ENCODE peak calls at places on chromosomes 13 and 19, in ten cellular contexts. One of them, this sample, is unnamed.

GRCh38 chr19:2607712-2608601 is 94.5 kb downstream of the GNG7 start:
- DNase-seq in RPMI8226: peak; percentile 95
- DNase-seq in GM03348: no peak
- DNase-seq in LoVo: no peak
- DNase-seq in activated CD4-positive, alpha-beta T cell treated with anti-CD3 and anti-CD28 coated beads, Interleukin-2, amount 50 U/mL, for 1 hour: peak; percentile 72
- DNase-seq in lower lobe of right lung: peak; percentile 50
- DNase-seq in COR-L47: no peak
- DNase-seq in CD4-positive, alpha-beta T cell: peak; percentile 65
- DNase-seq in body of pancreas: no peak
- DNase-seq in effector CD4-positive, alpha-beta T cell: peak; percentile 76
- DNase-seq in this sample: no peak

GRCh38 chr13:54640719-54641118 is 1612.1 kb downstream of the OLFM4 start:
- DNase-seq in effector CD4-positive, alpha-beta T cell: no peak
- DNase-seq in CD4-positive, alpha-beta T cell: no peak
- DNase-seq in body of pancreas: no peak
- DNase-seq in GM03348: no peak
- DNase-seq in COR-L47: no peak
- DNase-seq in lower lobe of right lung: no peak
- DNase-seq in LoVo: no peak
- DNase-seq in RPMI8226: no peak
- DNase-seq in activated CD4-positive, alpha-beta T cell treated with anti-CD3 and anti-CD28 coated beads, Interleukin-2, amount 50 U/mL, for 1 hour: no peak
- DNase-seq in this sample: no peak

GRCh38 chr19:15463865-15464371 is 426 bp downstream of the RASAL3 start:
- DNase-seq in body of pancreas: no peak
- DNase-seq in activated CD4-positive, alpha-beta T cell treated with anti-CD3 and anti-CD28 coated beads, Interleukin-2, amount 50 U/mL, for 1 hour: peak; percentile 76
- DNase-seq in GM03348: no peak
- DNase-seq in CD4-positive, alpha-beta T cell: peak; percentile 75
- DNase-seq in LoVo: no peak
- DNase-seq in RPMI8226: peak; percentile 74
- DNase-seq in lower lobe of right lung: peak; percentile 64
- DNase-seq in effector CD4-positive, alpha-beta T cell: peak; percentile 75
- DNase-seq in COR-L47: no peak
- DNase-seq in this sample: no peak

GRCh38 chr13:84126671-84127171 is 244.4 kb upstream of the SLITRK1 start:
- DNase-seq in COR-L47: peak; percentile 65
- DNase-seq in CD4-positive, alpha-beta T cell: no peak
- DNase-seq in lower lobe of right lung: no peak
- DNase-seq in effector CD4-positive, alpha-beta T cell: no peak
- DNase-seq in LoVo: no peak
- DNase-seq in GM03348: no peak
- DNase-seq in RPMI8226: peak; percentile 82
- DNase-seq in body of pancreas: no peak
- DNase-seq in activated CD4-positive, alpha-beta T cell treated with anti-CD3 and anti-CD28 coated beads, Interleukin-2, amount 50 U/mL, for 1 hour: no peak
- DNase-seq in this sample: no peak

GRCh38 chr19:55640043-55640576 is 692 bp upstream of the ZNF580 start:
- DNase-seq in body of pancreas: peak; percentile 60
- DNase-seq in COR-L47: peak; percentile 59
- DNase-seq in activated CD4-positive, alpha-beta T cell treated with anti-CD3 and anti-CD28 coated beads, Interleukin-2, amount 50 U/mL, for 1 hour: peak; percentile 77
- DNase-seq in RPMI8226: peak; percentile 96
- DNase-seq in lower lobe of right lung: peak; percentile 88
- DNase-seq in GM03348: peak; percentile 74
- DNase-seq in CD4-positive, alpha-beta T cell: peak; percentile 67
- DNase-seq in LoVo: no peak
- DNase-seq in effector CD4-positive, alpha-beta T cell: peak; percentile 62
- DNase-seq in this sample: no peak

GRCh38 chr13:98405107-98405571 is 171.8 kb downstream of the STK24 start:
- DNase-seq in lower lobe of right lung: no peak
- DNase-seq in CD4-positive, alpha-beta T cell: no peak
- DNase-seq in GM03348: peak; percentile 60
- DNase-seq in LoVo: no peak
- DNase-seq in body of pancreas: peak; percentile 41
- DNase-seq in COR-L47: peak; percentile 18
- DNase-seq in effector CD4-positive, alpha-beta T cell: no peak
- DNase-seq in activated CD4-positive, alpha-beta T cell treated with anti-CD3 and anti-CD28 coated beads, Interleukin-2, amount 50 U/mL, for 1 hour: no peak
- DNase-seq in RPMI8226: peak; percentile 8
- DNase-seq in this sample: no peak

GRCh38 chr19:46963093-46963734 is 56.4 kb upstream of the NPAS1 start:
- DNase-seq in COR-L47: no peak
- DNase-seq in GM03348: peak; percentile 81
- DNase-seq in CD4-positive, alpha-beta T cell: no peak
- DNase-seq in effector CD4-positive, alpha-beta T cell: no peak
- DNase-seq in lower lobe of right lung: no peak
- DNase-seq in activated CD4-positive, alpha-beta T cell treated with anti-CD3 and anti-CD28 coated beads, Interleukin-2, amount 50 U/mL, for 1 hour: no peak
- DNase-seq in body of pancreas: no peak
- DNase-seq in LoVo: no peak
- DNase-seq in RPMI8226: no peak
- DNase-seq in this sample: peak; percentile 96

GRCh38 chr13:111280666-111281577 is 39.5 kb upstream of the TEX29 start:
- DNase-seq in RPMI8226: no peak
- DNase-seq in body of pancreas: no peak
- DNase-seq in COR-L47: no peak
- DNase-seq in GM03348: no peak
- DNase-seq in CD4-positive, alpha-beta T cell: no peak
- DNase-seq in activated CD4-positive, alpha-beta T cell treated with anti-CD3 and anti-CD28 coated beads, Interleukin-2, amount 50 U/mL, for 1 hour: no peak
- DNase-seq in effector CD4-positive, alpha-beta T cell: no peak
- DNase-seq in lower lobe of right lung: no peak
- DNase-seq in LoVo: no peak
- DNase-seq in this sample: peak; percentile 0

GRCh38 chr13:100305398-100305797 is 216.5 kb downstream of the PCCA start:
- DNase-seq in body of pancreas: no peak
- DNase-seq in effector CD4-positive, alpha-beta T cell: no peak
- DNase-seq in activated CD4-positive, alpha-beta T cell treated with anti-CD3 and anti-CD28 coated beads, Interleukin-2, amount 50 U/mL, for 1 hour: no peak
- DNase-seq in lower lobe of right lung: no peak
- DNase-seq in CD4-positive, alpha-beta T cell: no peak
- DNase-seq in LoVo: no peak
- DNase-seq in COR-L47: no peak
- DNase-seq in GM03348: no peak
- DNase-seq in RPMI8226: no peak
- DNase-seq in this sample: no peak

GRCh38 chr19:46746281-46746965 is at the start of gene STRN4:
- DNase-seq in COR-L47: peak; percentile 70
- DNase-seq in RPMI8226: peak; percentile 60
- DNase-seq in effector CD4-positive, alpha-beta T cell: peak; percentile 42
- DNase-seq in CD4-positive, alpha-beta T cell: peak; percentile 30
- DNase-seq in LoVo: peak; percentile 71
- DNase-seq in activated CD4-positive, alpha-beta T cell treated with anti-CD3 and anti-CD28 coated beads, Interleukin-2, amount 50 U/mL, for 1 hour: peak; percentile 56
- DNase-seq in lower lobe of right lung: no peak
- DNase-seq in GM03348: peak; percentile 98
- DNase-seq in body of pancreas: no peak
- DNase-seq in this sample: no peak

GRCh38 chr19:3346677-3347353 is 19.6 kb upstream of the NFIC start:
- DNase-seq in GM03348: peak; percentile 89
- DNase-seq in activated CD4-positive, alpha-beta T cell treated with anti-CD3 and anti-CD28 coated beads, Interleukin-2, amount 50 U/mL, for 1 hour: no peak
- DNase-seq in RPMI8226: no peak
- DNase-seq in LoVo: no peak
- DNase-seq in body of pancreas: peak; percentile 93
- DNase-seq in effector CD4-positive, alpha-beta T cell: no peak
- DNase-seq in lower lobe of right lung: no peak
- DNase-seq in COR-L47: no peak
- DNase-seq in CD4-positive, alpha-beta T cell: no peak
- DNase-seq in this sample: no peak